ENCODE peak calls at places on chromosomes 3 and 15, in seven cellular contexts. Z, K, I, U, H, C and O are unnamed samples.

GRCh38 chr3:193563999-193564398 is 9.3 kb upstream of the ATP13A4 start:
- DNase-seq in Z (no peak), K (peak; percentile 24), I (no peak), U (peak; percentile 22), H (no peak), C (no peak), O (no peak)

GRCh38 chr15:94080416-94080815 is 150.9 kb upstream of the MCTP2 start:
- DNase-seq in Z (peak; percentile 74), K (peak; percentile 88), I (peak; percentile 12), U (peak; percentile 92), H (no peak), C (no peak), O (peak; percentile 79)

GRCh38 chr3:136659253-136659652 is 92.9 kb downstream of the STAG1 start:
- DNase-seq in Z (no peak), K (no peak), I (peak; percentile 85), U (no peak), H (no peak), C (no peak), O (no peak)

GRCh38 chr3:169871129-169871886 is 1.6 kb upstream of the LRRC31 start:
- DNase-seq in Z (no peak), K (no peak), I (no peak), U (peak; percentile 14), H (no peak), C (no peak), O (no peak)

GRCh38 chr15:74320358-74321247 is 46.8 kb downstream of the CYP11A1 start:
- DNase-seq in Z (peak; percentile 47), K (peak; percentile 69), I (peak; percentile 36), U (peak; percentile 66), H (peak; percentile 69), C (no peak), O (peak; percentile 86)

GRCh38 chr3:191331443-191331842 is 1.1 kb upstream of the UTS2B start:
- DNase-seq in Z (peak; percentile 60), K (peak; percentile 20), I (no peak), U (peak; percentile 27), H (no peak), C (peak; percentile 55), O (no peak)

GRCh38 chr3:178685591-178685906 is 149.3 kb downstream of the KCNMB2 start:
- DNase-seq in Z (no peak), K (no peak), I (no peak), U (no peak), H (no peak), C (no peak), O (no peak)

GRCh38 chr15:68277131-68277604 is 377 bp upstream of the FEM1B start:
- DNase-seq in Z (no peak), K (no peak), I (no peak), U (no peak), H (no peak), C (no peak), O (no peak)

GRCh38 chr15:49438970-49439631 is 16.1 kb downstream of the FGF7 start:
- DNase-seq in Z (no peak), K (no peak), I (no peak), U (no peak), H (no peak), C (no peak), O (peak; percentile 57)

GRCh38 chr3:27653803-27654558 is 68.1 kb downstream of the EOMES start:
- DNase-seq in Z (no peak), K (no peak), I (no peak), U (no peak), H (no peak), C (no peak), O (no peak)

GRCh38 chr3:45309876-45310275 is 78.5 kb upstream of the LARS2 start:
- DNase-seq in Z (no peak), K (no peak), I (no peak), U (no peak), H (no peak), C (no peak), O (no peak)

GRCh38 chr3:10365316-10365715 is 44.4 kb upstream of the SEC13 start:
- DNase-seq in Z (no peak), K (no peak), I (no peak), U (no peak), H (no peak), C (no peak), O (no peak)

GRCh38 chr3:151314593-151314992 is 2.0 kb downstream of the GPR87 start:
- DNase-seq in Z (no peak), K (no peak), I (no peak), U (no peak), H (no peak), C (no peak), O (no peak)

GRCh38 chr15:62742409-62743171 is 300.0 kb upstream of the TPM1 start:
- DNase-seq in Z (peak; percentile 89), K (peak; percentile 76), I (peak; percentile 99), U (peak; percentile 82), H (peak; percentile 66), C (peak; percentile 78), O (no peak)